ENCODE peak calls at places on chromosomes 4 and X, in six cellular contexts. D is anterior cingulate cortex; T is activated CD4-positive, CD25-positive, alpha-beta regulatory T cell; J is transverse colon; K is right lobe of liver; A is neural crest cell. M is an unnamed sample.

GRCh38 chr4:138952405-138952804 is 63.2 kb upstream of the NOCT start:
- DNase-seq in A (no peak), K (no peak), D (no peak), T (no peak), J (no peak), M (no peak)

GRCh38 chr4:40916880-40917279 is 167.1 kb downstream of the NSUN7 start:
- DNase-seq in A (peak), K (no peak), J (peak), D (no peak), T (peak), M (peak)

GRCh38 chr4:48698029-48698901 is 81.8 kb downstream of the FRYL start:
- DNase-seq in D (no peak), T (no peak), A (no peak), J (peak), K (peak), M (no peak)

GRCh38 chr4:112325522-112325921 is 28.4 kb downstream of the ALPK1 start:
- DNase-seq in J (no peak), K (no peak), A (no peak), D (no peak), T (no peak), M (no peak)

GRCh38 chr4:102715057-102715456 is 45.7 kb downstream of the MANBA start:
- DNase-seq in T (no peak), D (no peak), J (no peak), A (no peak), K (no peak), M (no peak)

GRCh38 chr4:138401330-138401729 is 159.2 kb upstream of the SLC7A11 start:
- DNase-seq in T (no peak), J (no peak), A (no peak), K (no peak), D (no peak), M (peak)

GRCh38 chr4:153733751-153734448 is 25.9 kb downstream of the RNF175 start:
- DNase-seq in K (no peak), J (no peak), A (no peak), T (no peak), D (no peak), M (no peak)

GRCh38 chr4:77538574-77539157 is 67.0 kb upstream of the CXCL13 start:
- DNase-seq in T (no peak), A (no peak), D (no peak), K (peak), J (no peak), M (no peak)

GRCh38 chrX:41491267-41492004 is 44.3 kb downstream of the NYX start:
- DNase-seq in A (no peak), K (no peak), J (no peak), T (no peak), D (no peak), M (peak)

GRCh38 chr4:55545133-55545532 is 1.6 kb downstream of the CLOCK start:
- DNase-seq in A (no peak), K (no peak), D (no peak), J (no peak), T (no peak), M (no peak)

GRCh38 chr4:83340692-83341343 is 6.2 kb upstream of the HPSE start:
- DNase-seq in K (no peak), T (no peak), J (no peak), D (no peak), A (no peak), M (no peak)

GRCh38 chrX:32448320-32448719 is 763.0 kb downstream of the DMD start:
- DNase-seq in K (no peak), D (no peak), T (no peak), A (no peak), J (no peak), M (no peak)

M was measured in HAP-1.